ENCODE peak calls at places on chromosomes 4 and X, in six cellular contexts. One of them, this sample, is unnamed.

GRCh38 chr4:102586644-102587021 is 85.5 kb downstream of the NFKB1 start:
- DNase-seq in AG09309: no peak
- DNase-seq in GM12865: peak
- DNase-seq in activated T-helper 1 cell treated with anti-CD3 and anti-CD28 coated beads, Interleukin-2, amount 50 U/mL, for 16 hours: no peak
- DNase-seq in T-helper 1 cell: no peak
- DNase-seq in COR-L47: no peak
- DNase-seq in this sample: no peak

GRCh38 chr4:17502764-17503163 is 9.1 kb downstream of the QDPR start:
- DNase-seq in AG09309: no peak
- DNase-seq in GM12865: no peak
- DNase-seq in COR-L47: no peak
- DNase-seq in activated T-helper 1 cell treated with anti-CD3 and anti-CD28 coated beads, Interleukin-2, amount 50 U/mL, for 16 hours: no peak
- DNase-seq in T-helper 1 cell: no peak
- DNase-seq in this sample: no peak

GRCh38 chrX:11968991-11969390 is 169.3 kb upstream of the FRMPD4 start:
- DNase-seq in GM12865: no peak
- DNase-seq in COR-L47: no peak
- DNase-seq in activated T-helper 1 cell treated with anti-CD3 and anti-CD28 coated beads, Interleukin-2, amount 50 U/mL, for 16 hours: no peak
- DNase-seq in AG09309: no peak
- DNase-seq in T-helper 1 cell: no peak
- DNase-seq in this sample: no peak

GRCh38 chr4:139823345-139823744 is 157.7 kb downstream of the MGST2 start:
- DNase-seq in activated T-helper 1 cell treated with anti-CD3 and anti-CD28 coated beads, Interleukin-2, amount 50 U/mL, for 16 hours: no peak
- DNase-seq in AG09309: no peak
- DNase-seq in COR-L47: no peak
- DNase-seq in GM12865: no peak
- DNase-seq in T-helper 1 cell: no peak
- DNase-seq in this sample: no peak

GRCh38 chr4:87018751-87019150 is 83.9 kb downstream of the AFF1 start:
- DNase-seq in GM12865: no peak
- DNase-seq in T-helper 1 cell: no peak
- DNase-seq in activated T-helper 1 cell treated with anti-CD3 and anti-CD28 coated beads, Interleukin-2, amount 50 U/mL, for 16 hours: no peak
- DNase-seq in COR-L47: no peak
- DNase-seq in AG09309: no peak
- DNase-seq in this sample: no peak

GRCh38 chr4:74218201-74218600 is 60.3 kb downstream of the MTHFD2L start:
- DNase-seq in T-helper 1 cell: no peak
- DNase-seq in AG09309: no peak
- DNase-seq in activated T-helper 1 cell treated with anti-CD3 and anti-CD28 coated beads, Interleukin-2, amount 50 U/mL, for 16 hours: no peak
- DNase-seq in COR-L47: no peak
- DNase-seq in GM12865: no peak
- DNase-seq in this sample: no peak

GRCh38 chr4:177473991-177474390 is 31.8 kb upstream of the AGA start:
- DNase-seq in activated T-helper 1 cell treated with anti-CD3 and anti-CD28 coated beads, Interleukin-2, amount 50 U/mL, for 16 hours: no peak
- DNase-seq in GM12865: no peak
- DNase-seq in COR-L47: no peak
- DNase-seq in AG09309: no peak
- DNase-seq in T-helper 1 cell: no peak
- DNase-seq in this sample: no peak

GRCh38 chr4:163582688-163583087 is 88.2 kb downstream of the TMA16 start:
- DNase-seq in GM12865: no peak
- DNase-seq in activated T-helper 1 cell treated with anti-CD3 and anti-CD28 coated beads, Interleukin-2, amount 50 U/mL, for 16 hours: no peak
- DNase-seq in COR-L47: no peak
- DNase-seq in AG09309: no peak
- DNase-seq in T-helper 1 cell: no peak
- DNase-seq in this sample: no peak

GRCh38 chrX:153726286-153727107 is 1.8 kb downstream of the ABCD1 start:
- DNase-seq in GM12865: peak
- DNase-seq in activated T-helper 1 cell treated with anti-CD3 and anti-CD28 coated beads, Interleukin-2, amount 50 U/mL, for 16 hours: no peak
- DNase-seq in COR-L47: peak
- DNase-seq in AG09309: no peak
- DNase-seq in T-helper 1 cell: peak
- DNase-seq in this sample: peak

GRCh38 chr4:164405774-164406173 is 348.2 kb upstream of the SMIM31 start:
- DNase-seq in COR-L47: no peak
- DNase-seq in activated T-helper 1 cell treated with anti-CD3 and anti-CD28 coated beads, Interleukin-2, amount 50 U/mL, for 16 hours: no peak
- DNase-seq in T-helper 1 cell: no peak
- DNase-seq in GM12865: no peak
- DNase-seq in AG09309: no peak
- DNase-seq in this sample: no peak